ENCODE peak calls at places on chromosomes 4 and X, in ten cellular contexts. Y, I, M, D, G, K, S, V, Z and B are unnamed samples.

GRCh38 chrX:15913161-15913560 is 58.5 kb upstream of the AP1S2 start:
- DNase-seq in G (no peak), Y (no peak), M (no peak), K (no peak), Z (no peak), S (no peak), D (no peak), I (no peak), V (no peak), B (no peak)

GRCh38 chrX:136048446-136048845 is 63.2 kb downstream of the SLC9A6 start:
- DNase-seq in M (no peak), Z (no peak), S (no peak), V (no peak), Y (no peak), G (no peak), D (no peak), I (no peak), K (no peak), B (no peak)

GRCh38 chr4:26860922-26861433 is 337 bp downstream of the STIM2 start:
- DNase-seq in M (peak), Y (peak), D (no peak), K (peak), I (peak), G (no peak), S (peak), Z (peak), V (peak), B (peak)

GRCh38 chr4:145566086-145566708 is 53.0 kb upstream of the MMAA start:
- DNase-seq in M (no peak), G (no peak), I (no peak), D (no peak), S (no peak), V (no peak), Z (no peak), Y (no peak), K (no peak), B (no peak)

GRCh38 chr4:2040391-2041233 is 18.5 kb upstream of the NAT8L start:
- DNase-seq in I (no peak), Z (peak), S (no peak), G (no peak), D (no peak), M (no peak), K (no peak), V (no peak), Y (no peak), B (no peak)

GRCh38 chr4:81473086-81473396 is 1.3 kb upstream of the RASGEF1B start:
- DNase-seq in G (no peak), D (no peak), M (no peak), Y (no peak), S (no peak), K (no peak), V (no peak), I (no peak), Z (no peak), B (no peak)

GRCh38 chrX:133645251-133645650 is 230.0 kb upstream of the GPC4 start:
- DNase-seq in Z (no peak), I (no peak), K (no peak), G (no peak), V (no peak), S (no peak), D (no peak), Y (no peak), M (no peak), B (no peak)

GRCh38 chr4:168273838-168274237 is 44.7 kb downstream of the DDX60 start:
- DNase-seq in D (no peak), G (no peak), M (no peak), I (no peak), S (no peak), Y (peak), Z (peak), K (no peak), V (no peak), B (peak)

GRCh38 chr4:24328300-24328699 is 256.1 kb downstream of the DHX15 start:
- DNase-seq in Y (no peak), D (no peak), I (no peak), Z (no peak), M (no peak), K (no peak), S (no peak), V (no peak), G (no peak), B (no peak)

GRCh38 chrX:109774136-109774535 is 41.1 kb upstream of the ACSL4 start:
- DNase-seq in D (no peak), M (no peak), S (no peak), V (no peak), I (no peak), Y (no peak), K (no peak), Z (no peak), G (no peak), B (no peak)

GRCh38 chrX:2501246-2502102 is 698 bp upstream of the DHRSX start:
- DNase-seq in S (no peak), D (no peak), K (no peak), M (no peak), V (no peak), Z (no peak), Y (no peak), G (no peak), I (no peak), B (no peak)

GRCh38 chr4:70315928-70316327 is 18.9 kb upstream of the CABS1 start:
- DNase-seq in M (no peak), D (no peak), I (no peak), S (no peak), G (no peak), Y (peak), Z (no peak), V (no peak), K (peak), B (peak)

GRCh38 chr4:37666625-37667071 is 19.5 kb downstream of the RELL1 start:
- DNase-seq in G (peak), Z (peak), K (peak), D (no peak), S (peak), V (no peak), M (no peak), Y (peak), I (no peak), B (peak)

GRCh38 chrX:113996781-113997180 is 587.1 kb upstream of the HTR2C start:
- DNase-seq in D (no peak), M (no peak), Z (no peak), I (no peak), Y (no peak), S (no peak), V (no peak), K (no peak), G (no peak), B (no peak)

GRCh38 chr4:36493240-36493639 is 211.8 kb downstream of the DTHD1 start:
- DNase-seq in I (no peak), D (no peak), S (no peak), M (no peak), V (no peak), Z (no peak), K (no peak), Y (no peak), G (no peak), B (no peak)

GRCh38 chrX:49270249-49270921 is 792 bp downstream of the PPP1R3F start:
- DNase-seq in M (no peak), I (no peak), S (peak), V (no peak), D (no peak), G (no peak), Z (no peak), K (no peak), Y (no peak), B (no peak)

GRCh38 chrX:111823068-111823467 is 52.9 kb upstream of the TRPC5OS start:
- DNase-seq in M (no peak), I (no peak), D (no peak), Y (peak), Z (peak), K (peak), V (peak), S (peak), G (no peak), B (peak)

GRCh38 chr4:94841864-94842221 is 84.1 kb downstream of the BMPR1B start:
- DNase-seq in S (peak), K (no peak), G (no peak), I (no peak), Z (no peak), M (no peak), V (no peak), Y (no peak), D (no peak), B (no peak)

GRCh38 chrX:12138366-12139313 is at the start of gene FRMPD4:
- DNase-seq in V (no peak), Z (peak), D (peak), Y (peak), I (peak), K (no peak), G (no peak), S (peak), M (no peak), B (peak)

GRCh38 chrX:16711219-16712115 is 1.0 kb downstream of the CTPS2 start:
- DNase-seq in S (no peak), Y (no peak), M (peak), G (no peak), V (no peak), I (no peak), Z (no peak), K (peak), D (no peak), B (no peak)

GRCh38 chrX:131745942-131746489 is 202.1 kb downstream of the OR13H1 start:
- DNase-seq in I (peak), M (no peak), D (no peak), V (peak), Z (no peak), K (no peak), S (no peak), G (no peak), Y (no peak), B (no peak)

GRCh38 chrX:150697641-150698040 is 4.4 kb downstream of the MTMR1 start:
- DNase-seq in K (no peak), V (no peak), S (no peak), Z (no peak), G (no peak), M (no peak), Y (no peak), D (no peak), I (no peak), B (no peak)

GRCh38 chr4:173025131-173025530 is 143.5 kb upstream of the GALNT7 start:
- DNase-seq in D (peak), I (peak), Y (peak), S (peak), V (peak), M (no peak), Z (peak), K (peak), G (peak), B (peak)

GRCh38 chrX:124230573-124231300 is 101.7 kb upstream of the TEX13D start:
- DNase-seq in D (no peak), Z (no peak), V (peak), I (no peak), K (no peak), S (no peak), M (no peak), Y (no peak), G (no peak), B (no peak)

GRCh38 chrX:156002517-156002916 is 5.0 kb downstream of the IL9R start:
- DNase-seq in I (no peak), Y (peak), K (no peak), G (no peak), D (no peak), V (no peak), S (no peak), Z (peak), M (no peak), B (peak)